ENCODE peak calls at places on chromosomes 5 and 9, in five cellular contexts. M is transverse colon, A is germinal center, W is AG09309, T is H1. B is an unnamed sample.

GRCh38 chr5:8984386-8984785 is 561.5 kb downstream of the SEMA5A start:
- DNase-seq in A (no peak), T (no peak), W (no peak), M (no peak), B (no peak)

GRCh38 chr9:32251539-32251938 is 132.9 kb upstream of the ACO1 start:
- DNase-seq in A (no peak), M (peak; percentile 38), W (no peak), T (peak; percentile 61), B (peak; percentile 34)

GRCh38 chr9:98314381-98315066 is 59.1 kb upstream of the TBC1D2 start:
- DNase-seq in A (no peak), W (peak; percentile 24), T (no peak), M (no peak), B (peak; percentile 87)

GRCh38 chr5:96629774-96630173 is 32.4 kb upstream of the CAST start:
- DNase-seq in M (no peak), W (peak; percentile 90), A (no peak), T (no peak), B (peak; percentile 45)

GRCh38 chr9:93949694-93950449 is 5.3 kb downstream of the BARX1 start:
- DNase-seq in T (peak; percentile 61), M (no peak), A (no peak), W (no peak), B (peak; percentile 23)

GRCh38 chr9:99140685-99141314 is 35.9 kb downstream of the TGFBR1 start:
- DNase-seq in W (peak; percentile 33), M (peak; percentile 29), T (no peak), A (peak; percentile 42), B (peak; percentile 27)

GRCh38 chr9:133505901-133506652 is 18.7 kb downstream of the MYMK start:
- DNase-seq in A (no peak), W (peak; percentile 23), T (no peak), M (no peak), B (no peak)

GRCh38 chr5:17691781-17692180 is 57.5 kb downstream of the TAF11L14 start:
- DNase-seq in T (no peak), W (no peak), A (no peak), M (no peak), B (no peak)

GRCh38 chr5:181282874-181283273 is 21.9 kb upstream of the TRIM52 start:
- DNase-seq in W (no peak), T (no peak), M (no peak), A (no peak), B (no peak)

GRCh38 chr9:133463234-133463863 is 3.6 kb downstream of the CACFD1 start:
- DNase-seq in M (no peak), A (peak; percentile 40), T (peak; percentile 64), W (no peak), B (no peak)

GRCh38 chr5:41925555-41925946 is 470 bp downstream of the FBXO4 start:
- DNase-seq in M (no peak), A (no peak), T (peak; percentile 47), W (no peak), B (no peak)

GRCh38 chr9:5586391-5586802 is 42.5 kb upstream of the RIC1 start:
- DNase-seq in W (peak; percentile 38), T (no peak), A (no peak), M (no peak), B (no peak)

GRCh38 chr5:61637566-61637965 is 305.5 kb downstream of the ZSWIM6 start:
- DNase-seq in T (no peak), M (no peak), A (no peak), W (no peak), B (no peak)

GRCh38 chr5:160457255-160457654 is 35.6 kb downstream of the PTTG1 start:
- DNase-seq in M (no peak), T (no peak), W (no peak), A (no peak), B (no peak)

GRCh38 chr9:125807065-125807464 is 59.9 kb downstream of the PBX3 start:
- DNase-seq in W (no peak), A (no peak), M (no peak), T (no peak), B (no peak)

GRCh38 chr9:93090091-93090655 is 5.8 kb upstream of the CARD19 start:
- DNase-seq in M (no peak), T (no peak), W (no peak), A (no peak), B (no peak)

GRCh38 chr9:114396558-114397218 is 8.9 kb upstream of the AKNA start:
- DNase-seq in W (peak; percentile 87), A (no peak), M (no peak), T (no peak), B (no peak)

GRCh38 chr5:33317271-33317670 is 123.5 kb upstream of the TARS1 start:
- DNase-seq in W (no peak), A (no peak), M (no peak), T (no peak), B (no peak)

GRCh38 chr9:123996731-123997421 is 14.7 kb upstream of the LHX2 start:
- DNase-seq in M (no peak), T (peak; percentile 65), A (no peak), W (no peak), B (no peak)

GRCh38 chr9:77495834-77496671 is 152.1 kb downstream of the GNA14 start:
- DNase-seq in M (no peak), W (peak; percentile 92), A (no peak), T (no peak), B (no peak)

GRCh38 chr9:4126184-4126865 is 173.5 kb downstream of the GLIS3 start:
- DNase-seq in M (no peak), T (no peak), A (no peak), W (peak; percentile 47), B (peak; percentile 45)

B was measured in Caki2.